ENCODE peak calls at places on chromosome 10, in eight cellular contexts. One of them, this sample, is unnamed. For H3K4me1 and H3K36me3, the result is how much of the 10 kb centered on the place peaks cover.

GRCh38 chr10:21519981-21520436 is 5.5 kb downstream of the SKIDA1 start:
- DNase-seq in IMR-90: peak
- DNase-seq in gastrocnemius medialis: no peak
- DNase-seq in heart left ventricle: no peak
- DNase-seq in spleen: no peak
- DNase-seq in Peyer's patch: no peak
- DNase-seq in stomach: no peak
- DNase-seq in K562: no peak
- DNase-seq in this sample: no peak

GRCh38 chr10:46538723-46539426 is 17.6 kb downstream of the GPRIN2 start:
- DNase-seq in stomach: no peak
- DNase-seq in gastrocnemius medialis: no peak
- DNase-seq in Peyer's patch: no peak
- DNase-seq in spleen: no peak
- DNase-seq in K562: no peak
- DNase-seq in IMR-90: peak
- DNase-seq in heart left ventricle: no peak
- DNase-seq in this sample: no peak

GRCh38 chr10:47165711-47166404 is 134.1 kb upstream of the GDF10 start:
- DNase-seq in stomach: no peak
- DNase-seq in spleen: peak
- DNase-seq in heart left ventricle: peak
- DNase-seq in Peyer's patch: no peak
- DNase-seq in IMR-90: peak
- DNase-seq in K562: no peak
- DNase-seq in gastrocnemius medialis: peak
- DNase-seq in this sample: peak

GRCh38 chr10:100509241-100509640 is 10.4 kb downstream of the SEC31B start:
- DNase-seq in spleen: no peak
- DNase-seq in heart left ventricle: no peak
- DNase-seq in K562: no peak
- DNase-seq in Peyer's patch: no peak
- DNase-seq in stomach: no peak
- DNase-seq in IMR-90: no peak
- DNase-seq in gastrocnemius medialis: no peak
- DNase-seq in this sample: no peak

GRCh38 chr10:42754155-42755027 is 28.2 kb upstream of the BMS1 start:
- DNase-seq in K562: peak
- DNase-seq in heart left ventricle: peak
- DNase-seq in IMR-90: no peak
- DNase-seq in stomach: no peak
- DNase-seq in Peyer's patch: no peak
- DNase-seq in spleen: no peak
- DNase-seq in gastrocnemius medialis: no peak
- DNase-seq in this sample: peak

GRCh38 chr10:121002586-121003205 is 151.5 kb downstream of the WDR11 start:
- DNase-seq in heart left ventricle: no peak
- DNase-seq in K562: no peak
- DNase-seq in IMR-90: no peak
- DNase-seq in gastrocnemius medialis: no peak
- DNase-seq in stomach: peak
- DNase-seq in Peyer's patch: no peak
- DNase-seq in spleen: no peak
- DNase-seq in this sample: no peak

GRCh38 chr10:62816179-62817119 is at the start of gene EGR2:
- DNase-seq in gastrocnemius medialis: peak
- DNase-seq in stomach: peak
- DNase-seq in spleen: peak
- DNase-seq in heart left ventricle: peak
- DNase-seq in Peyer's patch: peak
- DNase-seq in K562: peak
- DNase-seq in IMR-90: peak
- DNase-seq in this sample: peak

GRCh38 chr10:86671985-86672710 is 3.8 kb downstream of the LDB3 start:
- DNase-seq in IMR-90: peak
- DNase-seq in K562: peak
- DNase-seq in heart left ventricle: peak
- DNase-seq in stomach: no peak
- DNase-seq in spleen: no peak
- DNase-seq in gastrocnemius medialis: peak
- DNase-seq in Peyer's patch: no peak
- DNase-seq in this sample: peak

GRCh38 chr10:6211341-6212265 is 8.9 kb downstream of the PFKFB3 start:
- DNase-seq in IMR-90: peak
- DNase-seq in Peyer's patch: peak
- DNase-seq in gastrocnemius medialis: peak
- DNase-seq in heart left ventricle: peak
- DNase-seq in stomach: no peak
- DNase-seq in spleen: no peak
- DNase-seq in K562: no peak
- DNase-seq in this sample: no peak

GRCh38 chr10:60267802-60268201 is 121.9 kb downstream of the ANK3 start:
- DNase-seq in spleen: no peak
- DNase-seq in Peyer's patch: no peak
- DNase-seq in K562: no peak
- DNase-seq in IMR-90: no peak
- DNase-seq in stomach: no peak
- DNase-seq in heart left ventricle: no peak
- DNase-seq in gastrocnemius medialis: no peak
- DNase-seq in this sample: peak

GRCh38 chr10:48465860-48466521 is 138.9 kb downstream of the ARHGAP22 start:
- DNase-seq in gastrocnemius medialis: no peak
- DNase-seq in IMR-90: no peak
- DNase-seq in spleen: no peak
- DNase-seq in heart left ventricle: no peak
- DNase-seq in Peyer's patch: peak
- DNase-seq in K562: no peak
- DNase-seq in stomach: peak
- DNase-seq in this sample: peak

GRCh38 chr10:102642553-102643345 is 1.5 kb upstream of the TRIM8 start:
- DNase-seq in Peyer's patch: peak
- DNase-seq in spleen: peak
- DNase-seq in K562: peak
- DNase-seq in stomach: peak
- DNase-seq in gastrocnemius medialis: peak
- DNase-seq in IMR-90: peak
- DNase-seq in heart left ventricle: no peak
- DNase-seq in this sample: peak

GRCh38 chr10:24685958-24686540 is 37.6 kb downstream of the ARHGAP21 start:
- DNase-seq in gastrocnemius medialis: peak
- DNase-seq in IMR-90: peak
- DNase-seq in heart left ventricle: no peak
- DNase-seq in Peyer's patch: no peak
- DNase-seq in stomach: no peak
- DNase-seq in spleen: no peak
- DNase-seq in K562: no peak
- DNase-seq in this sample: no peak

GRCh38 chr10:49369216-49370162 is 26.4 kb downstream of the DRGX start:
- DNase-seq in K562: no peak
- DNase-seq in gastrocnemius medialis: no peak
- DNase-seq in spleen: no peak
- DNase-seq in stomach: no peak
- DNase-seq in IMR-90: no peak
- DNase-seq in Peyer's patch: no peak
- DNase-seq in heart left ventricle: no peak
- DNase-seq in this sample: no peak

GRCh38 chr10:73771722-73772279 is 10.0 kb upstream of the CHCHD1 start:
- DNase-seq in spleen: peak
- DNase-seq in stomach: peak
- DNase-seq in Peyer's patch: no peak
- DNase-seq in heart left ventricle: peak
- DNase-seq in IMR-90: peak
- DNase-seq in gastrocnemius medialis: peak
- DNase-seq in K562: peak
- DNase-seq in this sample: peak

GRCh38 chr10:35574924-35575352 is 30.2 kb upstream of the GJD4 start:
- DNase-seq in Peyer's patch: no peak
- DNase-seq in spleen: no peak
- DNase-seq in heart left ventricle: no peak
- DNase-seq in K562: peak
- DNase-seq in gastrocnemius medialis: no peak
- DNase-seq in IMR-90: peak
- DNase-seq in stomach: no peak
- DNase-seq in this sample: no peak

GRCh38 chr10:8539056-8539455 is 484.6 kb downstream of the GATA3 start:
- DNase-seq in spleen: no peak
- DNase-seq in IMR-90: no peak
- DNase-seq in K562: no peak
- DNase-seq in stomach: no peak
- DNase-seq in heart left ventricle: no peak
- DNase-seq in gastrocnemius medialis: no peak
- DNase-seq in Peyer's patch: no peak
- DNase-seq in this sample: no peak

GRCh38 chr10:129090618-129091366 is 376.2 kb upstream of the MGMT start:
- DNase-seq in Peyer's patch: no peak
- DNase-seq in stomach: no peak
- DNase-seq in spleen: no peak
- DNase-seq in K562: no peak
- DNase-seq in IMR-90: no peak
- DNase-seq in heart left ventricle: no peak
- DNase-seq in gastrocnemius medialis: no peak
- DNase-seq in this sample: no peak

GRCh38 chr10:21464134-21464533 is 61.3 kb downstream of the SKIDA1 start:
- DNase-seq in spleen: no peak
- DNase-seq in heart left ventricle: no peak
- DNase-seq in Peyer's patch: no peak
- DNase-seq in K562: no peak
- DNase-seq in IMR-90: no peak
- DNase-seq in gastrocnemius medialis: no peak
- DNase-seq in stomach: no peak
- DNase-seq in this sample: no peak

GRCh38 chr10:50497758-50498157 is 126.0 kb downstream of the SGMS1 start:
- DNase-seq in spleen: no peak
- DNase-seq in IMR-90: peak
- DNase-seq in stomach: no peak
- DNase-seq in heart left ventricle: no peak
- DNase-seq in Peyer's patch: no peak
- DNase-seq in gastrocnemius medialis: no peak
- DNase-seq in K562: peak
- DNase-seq in this sample: no peak

GRCh38 chr10:44885710-44886109 is 25.4 kb upstream of the TMEM72 start:
- DNase-seq in Peyer's patch: no peak
- DNase-seq in heart left ventricle: no peak
- DNase-seq in K562: no peak
- DNase-seq in IMR-90: no peak
- DNase-seq in spleen: no peak
- DNase-seq in gastrocnemius medialis: no peak
- DNase-seq in stomach: no peak
- DNase-seq in this sample: no peak

GRCh38 chr10:116721991-116722392 is 20.4 kb downstream of the HSPA12A start:
- DNase-seq in Peyer's patch: no peak
- DNase-seq in K562: no peak
- DNase-seq in gastrocnemius medialis: no peak
- DNase-seq in spleen: peak
- DNase-seq in heart left ventricle: no peak
- DNase-seq in IMR-90: peak
- DNase-seq in stomach: no peak
- DNase-seq in this sample: peak

GRCh38 chr10:78979938-78980337 is 88.8 kb upstream of the ZMIZ1 start:
- DNase-seq in gastrocnemius medialis: no peak
- DNase-seq in IMR-90: no peak
- DNase-seq in heart left ventricle: no peak
- DNase-seq in stomach: no peak
- DNase-seq in spleen: no peak
- DNase-seq in Peyer's patch: no peak
- DNase-seq in K562: no peak
- DNase-seq in this sample: no peak

GRCh38 chr10:68096913-68097509 is 12.3 kb upstream of the MYPN start:
- DNase-seq in heart left ventricle: peak
- DNase-seq in gastrocnemius medialis: peak
- DNase-seq in IMR-90: peak
- DNase-seq in stomach: peak
- DNase-seq in spleen: no peak
- DNase-seq in K562: peak
- DNase-seq in Peyer's patch: peak
- DNase-seq in this sample: no peak

GRCh38 chr10:71698737-71699136 is 20.8 kb downstream of the C10orf105 start:
- DNase-seq in K562: no peak
- DNase-seq in Peyer's patch: no peak
- DNase-seq in gastrocnemius medialis: no peak
- DNase-seq in IMR-90: no peak
- DNase-seq in spleen: no peak
- DNase-seq in heart left ventricle: no peak
- DNase-seq in stomach: no peak
- DNase-seq in this sample: no peak
- H3K4me1 ChIP-seq in K562: under half
- H3K4me1 ChIP-seq in Peyer's patch: under half
- H3K4me1 ChIP-seq in gastrocnemius medialis: under half
- H3K4me1 ChIP-seq in IMR-90: under half
- H3K4me1 ChIP-seq in spleen: half or more
- H3K4me1 ChIP-seq in heart left ventricle: under half
- H3K4me1 ChIP-seq in stomach: under half
- H3K4me1 ChIP-seq in this sample: under half

GRCh38 chr10:17256627-17257026 is 28.6 kb downstream of the VIM start:
- DNase-seq in heart left ventricle: no peak
- DNase-seq in gastrocnemius medialis: no peak
- DNase-seq in K562: no peak
- DNase-seq in spleen: no peak
- DNase-seq in Peyer's patch: no peak
- DNase-seq in stomach: no peak
- DNase-seq in IMR-90: no peak
- DNase-seq in this sample: no peak
- H3K36me3 ChIP-seq in heart left ventricle: under half
- H3K36me3 ChIP-seq in gastrocnemius medialis: under half
- H3K36me3 ChIP-seq in K562: under half
- H3K36me3 ChIP-seq in spleen: under half
- H3K36me3 ChIP-seq in Peyer's patch: under half
- H3K36me3 ChIP-seq in stomach: under half
- H3K36me3 ChIP-seq in IMR-90: under half
- H3K36me3 ChIP-seq in this sample: under half

GRCh38 chr10:88880287-88881094 is 446 bp downstream of the STAMBPL1 start:
- DNase-seq in gastrocnemius medialis: peak
- DNase-seq in stomach: peak
- DNase-seq in heart left ventricle: peak
- DNase-seq in K562: peak
- DNase-seq in spleen: peak
- DNase-seq in Peyer's patch: peak
- DNase-seq in IMR-90: peak
- DNase-seq in this sample: peak
- TF ChIP-seq POLR2A in gastrocnemius medialis: peak
- TF ChIP-seq POLR2A in stomach: no peak
- TF ChIP-seq POLR2A in heart left ventricle: no peak
- TF ChIP-seq POLR2A in K562: no peak
- TF ChIP-seq POLR2A in spleen: peak
- TF ChIP-seq POLR2A in Peyer's patch: peak
- TF ChIP-seq POLR2A in IMR-90: peak
- TF ChIP-seq POLR2A in this sample: no peak

DNA sequence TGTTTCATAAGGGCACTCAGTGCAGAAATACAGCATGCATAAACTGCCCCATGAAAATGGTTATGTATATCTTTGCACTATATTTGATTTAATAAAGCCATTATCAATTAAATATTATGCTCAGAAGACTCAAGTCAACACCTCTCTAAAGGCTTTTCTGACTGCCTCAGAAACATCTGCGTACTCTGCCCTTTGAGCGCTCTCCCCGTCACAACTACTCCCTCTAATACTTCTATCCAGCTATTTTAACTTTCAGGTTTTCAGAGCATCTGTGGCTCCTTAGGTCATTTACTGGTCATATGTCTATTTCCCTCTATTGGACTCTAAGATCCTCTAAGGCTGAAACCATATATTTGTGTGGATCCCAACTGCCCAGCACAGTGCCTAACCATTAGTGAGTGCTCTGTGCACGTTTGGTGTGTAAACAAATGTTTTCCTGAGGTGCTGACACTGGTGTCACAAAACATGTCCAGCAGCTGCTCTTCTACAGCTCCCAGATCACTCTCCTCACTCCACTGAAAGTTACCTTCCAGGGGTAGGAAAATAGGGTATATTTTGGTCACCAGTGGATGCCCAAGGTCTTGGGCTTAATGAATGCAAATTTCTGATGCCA is 179.1 kb downstream of the BTAF1 start:
- DNase-seq in IMR-90: no peak
- DNase-seq in K562: no peak
- DNase-seq in Peyer's patch: no peak
- DNase-seq in stomach: no peak
- DNase-seq in spleen: no peak
- DNase-seq in heart left ventricle: no peak
- DNase-seq in gastrocnemius medialis: no peak
- DNase-seq in this sample: no peak
- H3K4me1 ChIP-seq in IMR-90: under half
- H3K4me1 ChIP-seq in K562: under half
- H3K4me1 ChIP-seq in Peyer's patch: under half
- H3K4me1 ChIP-seq in stomach: half or more
- H3K4me1 ChIP-seq in spleen: under half
- H3K4me1 ChIP-seq in heart left ventricle: under half
- H3K4me1 ChIP-seq in gastrocnemius medialis: under half
- H3K4me1 ChIP-seq in this sample: under half

This sample was measured in thyroid gland.